ENCODE peak calls at places on chromosomes 4 and X, in four cellular contexts. One of them, this sample, is unnamed.

GRCh38 chrX:12080265-12080664 is 58.0 kb upstream of the FRMPD4 start:
- DNase-seq in activated T-helper 1 cell treated with anti-CD3 and anti-CD28 coated beads, Interleukin-2, amount 50 U/mL, for 16 hours: no peak
- DNase-seq in GM19239: no peak
- DNase-seq in smooth muscle cell of the brain vasculature: no peak
- DNase-seq in this sample: no peak

GRCh38 chr4:1291996-1292702 is 2.5 kb downstream of the MAEA start:
- DNase-seq in activated T-helper 1 cell treated with anti-CD3 and anti-CD28 coated beads, Interleukin-2, amount 50 U/mL, for 16 hours: no peak
- DNase-seq in GM19239: no peak
- DNase-seq in smooth muscle cell of the brain vasculature: no peak
- DNase-seq in this sample: no peak

GRCh38 chr4:76214269-76214628 is 625 bp upstream of the SCARB2 start:
- DNase-seq in activated T-helper 1 cell treated with anti-CD3 and anti-CD28 coated beads, Interleukin-2, amount 50 U/mL, for 16 hours: no peak
- DNase-seq in GM19239: no peak
- DNase-seq in smooth muscle cell of the brain vasculature: no peak
- DNase-seq in this sample: no peak

GRCh38 chr4:55409468-55410171 is 13.9 kb downstream of the TMEM165 start:
- DNase-seq in activated T-helper 1 cell treated with anti-CD3 and anti-CD28 coated beads, Interleukin-2, amount 50 U/mL, for 16 hours: no peak
- DNase-seq in GM19239: no peak
- DNase-seq in smooth muscle cell of the brain vasculature: no peak
- DNase-seq in this sample: no peak

GRCh38 chr4:119184128-119184527 is 28.4 kb upstream of the USP53 start:
- DNase-seq in activated T-helper 1 cell treated with anti-CD3 and anti-CD28 coated beads, Interleukin-2, amount 50 U/mL, for 16 hours: no peak
- DNase-seq in GM19239: no peak
- DNase-seq in smooth muscle cell of the brain vasculature: no peak
- DNase-seq in this sample: no peak

GRCh38 chr4:163941221-163941865 is 446.9 kb downstream of the TMA16 start:
- DNase-seq in activated T-helper 1 cell treated with anti-CD3 and anti-CD28 coated beads, Interleukin-2, amount 50 U/mL, for 16 hours: no peak
- DNase-seq in GM19239: no peak
- DNase-seq in smooth muscle cell of the brain vasculature: no peak
- DNase-seq in this sample: no peak

GRCh38 chrX:148872881-148873280 is 372.5 kb downstream of the AFF2 start:
- DNase-seq in activated T-helper 1 cell treated with anti-CD3 and anti-CD28 coated beads, Interleukin-2, amount 50 U/mL, for 16 hours: no peak
- DNase-seq in GM19239: no peak
- DNase-seq in smooth muscle cell of the brain vasculature: no peak
- DNase-seq in this sample: no peak

GRCh38 chr4:40763228-40763716 is 13.5 kb downstream of the NSUN7 start:
- DNase-seq in activated T-helper 1 cell treated with anti-CD3 and anti-CD28 coated beads, Interleukin-2, amount 50 U/mL, for 16 hours: no peak
- DNase-seq in GM19239: peak; percentile 52
- DNase-seq in smooth muscle cell of the brain vasculature: no peak
- DNase-seq in this sample: peak; percentile 83

GRCh38 chr4:72567821-72568620 is 1.0 kb downstream of the ADAMTS3 start:
- DNase-seq in activated T-helper 1 cell treated with anti-CD3 and anti-CD28 coated beads, Interleukin-2, amount 50 U/mL, for 16 hours: no peak
- DNase-seq in GM19239: no peak
- DNase-seq in smooth muscle cell of the brain vasculature: peak; percentile 83
- DNase-seq in this sample: no peak

GRCh38 chr4:4428966-4429875 is 42.3 kb downstream of the NSG1 start:
- DNase-seq in activated T-helper 1 cell treated with anti-CD3 and anti-CD28 coated beads, Interleukin-2, amount 50 U/mL, for 16 hours: no peak
- DNase-seq in GM19239: no peak
- DNase-seq in smooth muscle cell of the brain vasculature: no peak
- DNase-seq in this sample: no peak

GRCh38 chrX:121876316-121876715 is 828.9 kb downstream of the GLUD2 start:
- DNase-seq in activated T-helper 1 cell treated with anti-CD3 and anti-CD28 coated beads, Interleukin-2, amount 50 U/mL, for 16 hours: no peak
- DNase-seq in GM19239: no peak
- DNase-seq in smooth muscle cell of the brain vasculature: no peak
- DNase-seq in this sample: no peak

GRCh38 chr4:7392438-7393374 is 42.0 kb downstream of the PSAPL1 start:
- DNase-seq in activated T-helper 1 cell treated with anti-CD3 and anti-CD28 coated beads, Interleukin-2, amount 50 U/mL, for 16 hours: no peak
- DNase-seq in GM19239: no peak
- DNase-seq in smooth muscle cell of the brain vasculature: no peak
- DNase-seq in this sample: no peak

GRCh38 chrX:135535077-135535630 is 14.7 kb downstream of the INTS6L start:
- DNase-seq in activated T-helper 1 cell treated with anti-CD3 and anti-CD28 coated beads, Interleukin-2, amount 50 U/mL, for 16 hours: no peak
- DNase-seq in GM19239: no peak
- DNase-seq in smooth muscle cell of the brain vasculature: no peak
- DNase-seq in this sample: no peak

This sample was measured in GM12864.